ENCODE peak calls at places on chromosomes 5 and 9, in five cellular contexts. One of them, this sample, is unnamed.

GRCh38 chr9:136544549-136545064 is 1.2 kb downstream of the NOTCH1 start:
- DNase-seq in HCT116: no peak
- DNase-seq in left ventricle myocardium inferior: peak
- DNase-seq in tibial artery: peak
- DNase-seq in AG04450: no peak
- DNase-seq in this sample: no peak

GRCh38 chr5:56827043-56827442 is 11.7 kb downstream of the MAP3K1 start:
- DNase-seq in HCT116: no peak
- DNase-seq in left ventricle myocardium inferior: no peak
- DNase-seq in tibial artery: no peak
- DNase-seq in AG04450: no peak
- DNase-seq in this sample: no peak

GRCh38 chr9:76107487-76107886 is 217.0 kb downstream of the PCSK5 start:
- DNase-seq in HCT116: no peak
- DNase-seq in left ventricle myocardium inferior: no peak
- DNase-seq in tibial artery: peak
- DNase-seq in AG04450: no peak
- DNase-seq in this sample: no peak

GRCh38 chr9:114446036-114446435 is 58.3 kb upstream of the AKNA start:
- DNase-seq in HCT116: no peak
- DNase-seq in left ventricle myocardium inferior: no peak
- DNase-seq in tibial artery: no peak
- DNase-seq in AG04450: no peak
- DNase-seq in this sample: peak

GRCh38 chr5:982377-983237 is 26.0 kb upstream of the NKD2 start:
- DNase-seq in HCT116: no peak
- DNase-seq in left ventricle myocardium inferior: no peak
- DNase-seq in tibial artery: no peak
- DNase-seq in AG04450: no peak
- DNase-seq in this sample: no peak

GRCh38 chr5:129747847-129748407 is at the start of gene MINAR2:
- DNase-seq in HCT116: no peak
- DNase-seq in left ventricle myocardium inferior: no peak
- DNase-seq in tibial artery: no peak
- DNase-seq in AG04450: no peak
- DNase-seq in this sample: no peak

GRCh38 chr5:72160299-72160698 is 53.0 kb downstream of the MAP1B start:
- DNase-seq in HCT116: no peak
- DNase-seq in left ventricle myocardium inferior: no peak
- DNase-seq in tibial artery: no peak
- DNase-seq in AG04450: peak
- DNase-seq in this sample: no peak

GRCh38 chr9:123327697-123328100 is 28.3 kb upstream of the CRB2 start:
- DNase-seq in HCT116: no peak
- DNase-seq in left ventricle myocardium inferior: no peak
- DNase-seq in tibial artery: no peak
- DNase-seq in AG04450: no peak
- DNase-seq in this sample: peak

GRCh38 chr9:101201626-101202025 is 173.1 kb downstream of the PLPPR1 start:
- DNase-seq in HCT116: no peak
- DNase-seq in left ventricle myocardium inferior: no peak
- DNase-seq in tibial artery: no peak
- DNase-seq in AG04450: no peak
- DNase-seq in this sample: no peak

DNA sequence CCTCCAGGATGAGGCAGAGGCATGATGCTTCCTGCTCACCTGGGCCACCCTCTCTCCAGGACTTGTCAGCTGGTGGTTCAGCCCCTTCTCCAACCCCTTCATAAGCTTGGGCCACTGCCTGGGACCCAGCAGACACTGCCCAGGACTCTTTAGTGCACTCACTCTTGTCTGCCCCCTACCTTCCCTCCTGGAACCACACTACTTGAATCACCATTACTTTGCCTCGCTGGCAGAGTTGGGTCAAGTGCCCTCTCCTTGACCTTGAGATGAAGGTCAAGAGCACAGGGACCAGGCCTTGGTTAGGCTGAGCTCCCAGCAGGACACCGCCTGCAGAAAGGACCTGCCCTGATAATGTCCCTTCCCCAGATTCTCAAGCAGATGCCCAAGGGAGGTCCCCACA is 8.5 kb upstream of the ENDOG start:
- DNase-seq in HCT116: no peak
- DNase-seq in left ventricle myocardium inferior: no peak
- DNase-seq in tibial artery: no peak
- DNase-seq in AG04450: no peak
- DNase-seq in this sample: no peak
- TF ChIP-seq CTCF in HCT116: no peak
- TF ChIP-seq CTCF in left ventricle myocardium inferior: no peak
- TF ChIP-seq CTCF in tibial artery: no peak
- TF ChIP-seq CTCF in AG04450: no peak
- TF ChIP-seq CTCF in this sample: no peak

DNA sequence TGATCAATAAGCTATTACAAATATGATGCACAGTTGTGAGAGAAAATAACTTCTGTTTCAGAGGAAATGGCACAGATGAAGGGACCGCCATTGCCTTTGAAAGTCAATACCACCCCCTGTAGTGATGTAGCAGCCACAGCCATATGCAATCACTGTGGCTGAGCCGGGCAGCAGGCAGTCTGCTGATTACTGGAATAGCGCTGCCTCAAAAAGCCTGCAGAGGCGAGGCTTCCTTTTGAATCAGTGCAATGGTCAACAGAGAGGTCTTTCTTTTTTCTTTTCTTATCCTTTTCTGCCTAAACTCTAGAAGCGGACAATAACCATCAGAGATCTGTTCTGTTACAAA is 265.1 kb upstream of the TAS2R1 start:
- DNase-seq in HCT116: no peak
- DNase-seq in left ventricle myocardium inferior: no peak
- DNase-seq in tibial artery: no peak
- DNase-seq in AG04450: no peak
- DNase-seq in this sample: no peak
- H3K27ac ChIP-seq in HCT116: no peak
- H3K27ac ChIP-seq in left ventricle myocardium inferior: no peak
- H3K27ac ChIP-seq in tibial artery: no peak
- H3K27ac ChIP-seq in AG04450: no peak
- H3K27ac ChIP-seq in this sample: no peak

GRCh38 chr9:134959126-134959970 is 41.6 kb upstream of the FCN1 start:
- DNase-seq in HCT116: no peak
- DNase-seq in left ventricle myocardium inferior: no peak
- DNase-seq in tibial artery: peak
- DNase-seq in AG04450: no peak
- DNase-seq in this sample: no peak
- TF ChIP-seq CTCF in HCT116: no peak
- TF ChIP-seq CTCF in left ventricle myocardium inferior: no peak
- TF ChIP-seq CTCF in tibial artery: no peak
- TF ChIP-seq CTCF in AG04450: no peak
- TF ChIP-seq CTCF in this sample: no peak

GRCh38 chr5:4226565-4226964 is 630.9 kb downstream of the IRX1 start:
- DNase-seq in HCT116: no peak
- DNase-seq in left ventricle myocardium inferior: no peak
- DNase-seq in tibial artery: no peak
- DNase-seq in AG04450: no peak
- DNase-seq in this sample: no peak

GRCh38 chr5:4230531-4230904 is 634.9 kb downstream of the IRX1 start:
- DNase-seq in HCT116: no peak
- DNase-seq in left ventricle myocardium inferior: no peak
- DNase-seq in tibial artery: no peak
- DNase-seq in AG04450: no peak
- DNase-seq in this sample: no peak

GRCh38 chr5:4229414-4229813 is 633.8 kb downstream of the IRX1 start:
- DNase-seq in HCT116: no peak
- DNase-seq in left ventricle myocardium inferior: no peak
- DNase-seq in tibial artery: no peak
- DNase-seq in AG04450: no peak
- DNase-seq in this sample: no peak

GRCh38 chr5:4229866-4230265 is 634.2 kb downstream of the IRX1 start:
- DNase-seq in HCT116: no peak
- DNase-seq in left ventricle myocardium inferior: no peak
- DNase-seq in tibial artery: no peak
- DNase-seq in AG04450: no peak
- DNase-seq in this sample: no peak

GRCh38 chr5:4228708-4229107 is 633.1 kb downstream of the IRX1 start:
- DNase-seq in HCT116: no peak
- DNase-seq in left ventricle myocardium inferior: no peak
- DNase-seq in tibial artery: no peak
- DNase-seq in AG04450: no peak
- DNase-seq in this sample: no peak
- H3K27ac ChIP-seq in HCT116: no peak
- H3K27ac ChIP-seq in left ventricle myocardium inferior: no peak
- H3K27ac ChIP-seq in tibial artery: no peak
- H3K27ac ChIP-seq in AG04450: no peak
- H3K27ac ChIP-seq in this sample: no peak

GRCh38 chr9:37364751-37365360 is 57.6 kb upstream of the GRHPR start:
- DNase-seq in HCT116: no peak
- DNase-seq in left ventricle myocardium inferior: no peak
- DNase-seq in tibial artery: no peak
- DNase-seq in AG04450: no peak
- DNase-seq in this sample: no peak
- TF ChIP-seq CTCF in HCT116: peak
- TF ChIP-seq CTCF in left ventricle myocardium inferior: no peak
- TF ChIP-seq CTCF in tibial artery: no peak
- TF ChIP-seq CTCF in AG04450: peak
- TF ChIP-seq CTCF in this sample: no peak